ENCODE peak calls at places on chromosomes 2 and 18, in nine cellular contexts. B, O, D, V, P, I, Y, Z and S are unnamed samples.

GRCh38 chr2:52423111-52423510 is 1344.5 kb upstream of the CHAC2 start:
- DNase-seq in B (no peak), O (no peak), D (no peak), V (peak; percentile 67), P (no peak), I (no peak), Y (no peak), Z (no peak), S (no peak)

GRCh38 chr2:190277234-190278112 is 42.2 kb downstream of the HIBCH start:
- DNase-seq in B (no peak), O (no peak), D (peak; percentile 40), V (peak; percentile 74), P (peak; percentile 72), I (no peak), Y (no peak), Z (no peak), S (peak; percentile 27)

GRCh38 chr18:57791911-57792310 is 11.2 kb downstream of the ATP8B1 start:
- DNase-seq in B (no peak), O (no peak), D (no peak), V (no peak), P (no peak), I (no peak), Y (no peak), Z (no peak), S (no peak)

GRCh38 chr2:239369631-239370161 is 31.1 kb downstream of the HDAC4 start:
- DNase-seq in B (peak; percentile 71), O (peak; percentile 46), D (no peak), V (no peak), P (peak; percentile 61), I (no peak), Y (peak; percentile 95), Z (peak; percentile 75), S (no peak)

GRCh38 chr2:8882094-8882493 is 44.7 kb upstream of the KIDINS220 start:
- DNase-seq in B (no peak), O (no peak), D (no peak), V (no peak), P (peak; percentile 78), I (no peak), Y (no peak), Z (no peak), S (peak; percentile 31)

GRCh38 chr2:65366595-65367125 is 65.7 kb downstream of the SPRED2 start:
- DNase-seq in B (no peak), O (no peak), D (peak; percentile 91), V (peak; percentile 96), P (peak; percentile 63), I (peak; percentile 96), Y (no peak), Z (no peak), S (peak; percentile 55)

GRCh38 chr18:22186484-22186971 is 17.1 kb downstream of the GATA6 start:
- DNase-seq in B (no peak), O (no peak), D (peak; percentile 14), V (no peak), P (no peak), I (no peak), Y (no peak), Z (no peak), S (no peak)

GRCh38 chr2:23505984-23506380 is 121.0 kb downstream of the KLHL29 start:
- DNase-seq in B (no peak), O (no peak), D (no peak), V (peak; percentile 47), P (no peak), I (no peak), Y (no peak), Z (peak; percentile 21), S (no peak)

GRCh38 chr2:40093036-40093673 is 314.1 kb upstream of the THUMPD2 start:
- DNase-seq in B (no peak), O (no peak), D (no peak), V (peak; percentile 24), P (peak; percentile 29), I (no peak), Y (no peak), Z (no peak), S (no peak)

GRCh38 chr18:1708006-1708405 is 803.3 kb downstream of the ADCYAP1 start:
- DNase-seq in B (no peak), O (no peak), D (no peak), V (no peak), P (no peak), I (no peak), Y (no peak), Z (no peak), S (no peak)

GRCh38 chr18:55314615-55315237 is 273.3 kb downstream of the TCF4 start:
- DNase-seq in B (no peak), O (no peak), D (no peak), V (no peak), P (no peak), I (no peak), Y (no peak), Z (no peak), S (no peak)
- H3K4me3 ChIP-seq in B (no peak overlapping the region), O (no peak overlapping the region), D (no peak overlapping the region), V (no peak overlapping the region), P (no peak overlapping the region), I (no peak overlapping the region), Y (no peak overlapping the region), Z (no peak overlapping the region), S (no peak overlapping the region)

GRCh38 chr2:71071681-71072398 is 3.4 kb downstream of the NAGK start:
- DNase-seq in B (peak; percentile 82), O (peak; percentile 52), D (no peak), V (no peak), P (peak; percentile 99), I (no peak), Y (peak; percentile 89), Z (no peak), S (no peak)

GRCh38 chr2:71068218-71069035 is at the start of gene NAGK:
- DNase-seq in B (peak; percentile 99), O (peak; percentile 96), D (peak; percentile 99), V (peak; percentile 98), P (peak; percentile 100), I (peak; percentile 98), Y (peak; percentile 98), Z (peak; percentile 98), S (peak; percentile 97)

GRCh38 chr2:71067567-71068217 is 756 bp upstream of the NAGK start:
- DNase-seq in B (no peak), O (no peak), D (no peak), V (peak; percentile 10), P (peak; percentile 59), I (no peak), Y (no peak), Z (no peak), S (no peak)

GRCh38 chr2:71070294-71071025 is 2.0 kb downstream of the NAGK start:
- DNase-seq in B (no peak), O (no peak), D (no peak), V (peak; percentile 43), P (peak; percentile 74), I (peak; percentile 58), Y (no peak), Z (no peak), S (no peak)

GRCh38 chr2:71069376-71069775 is 928 bp downstream of the NAGK start:
- DNase-seq in B (no peak), O (no peak), D (no peak), V (peak; percentile 32), P (no peak), I (no peak), Y (no peak), Z (no peak), S (no peak)
- H3K4me1 ChIP-seq in B (peaks cover 81% of the 10 kb centered on the region), O (peaks cover 52% of the 10 kb centered on the region), D (peaks cover 17% of the 10 kb centered on the region), V (peaks cover 46% of the 10 kb centered on the region), P (peaks cover 78% of the 10 kb centered on the region), I (peaks cover 12% of the 10 kb centered on the region), Y (peaks cover 64% of the 10 kb centered on the region), Z (peaks cover 53% of the 10 kb centered on the region), S (peaks cover 7% of the 10 kb centered on the region)

GRCh38 chr2:230738391-230738811 is 25.8 kb downstream of the CAB39 start:
- DNase-seq in B (no peak), O (no peak), D (peak; percentile 55), V (peak; percentile 68), P (no peak), I (no peak), Y (no peak), Z (no peak), S (no peak)
- H3K4me3 ChIP-seq in B (no peak overlapping the region), O (no peak overlapping the region), D (no peak overlapping the region), V (no peak overlapping the region), P (no peak overlapping the region), I (no peak overlapping the region), Y (no peak overlapping the region), Z (no peak overlapping the region), S (no peak overlapping the region)

GRCh38 chr2:152539424-152539823 is 177.8 kb downstream of the PRPF40A start:
- DNase-seq in B (no peak), O (no peak), D (no peak), V (no peak), P (no peak), I (no peak), Y (no peak), Z (no peak), S (no peak)

GRCh38 chr2:152537252-152537651 is 180.0 kb downstream of the PRPF40A start:
- DNase-seq in B (no peak), O (no peak), D (no peak), V (no peak), P (no peak), I (no peak), Y (no peak), Z (no peak), S (no peak)

GRCh38 chr2:152532241-152532640 is 185.0 kb downstream of the PRPF40A start:
- DNase-seq in B (no peak), O (no peak), D (no peak), V (no peak), P (no peak), I (no peak), Y (no peak), Z (no peak), S (no peak)

GRCh38 chr2:152534460-152535131 is 182.7 kb downstream of the PRPF40A start:
- DNase-seq in B (no peak), O (no peak), D (no peak), V (no peak), P (no peak), I (no peak), Y (no peak), Z (no peak), S (no peak)
- H3K4me1 ChIP-seq in B (no peaks in the 10 kb centered on the region), O (no peaks in the 10 kb centered on the region), D (no peaks in the 10 kb centered on the region), V (peaks cover 20% of the 10 kb centered on the region), P (peaks cover 28% of the 10 kb centered on the region), I (peaks cover 5% of the 10 kb centered on the region), Y (no peaks in the 10 kb centered on the region), Z (no peaks in the 10 kb centered on the region), S (peaks cover 8% of the 10 kb centered on the region)

GRCh38 chr2:187550797-187551306 is 3.4 kb downstream of the TFPI start:
- DNase-seq in B (no peak), O (no peak), D (no peak), V (no peak), P (no peak), I (no peak), Y (no peak), Z (no peak), S (no peak)
- H3K4me3 ChIP-seq in B (no peak overlapping the region), O (no peak overlapping the region), D (no peak overlapping the region), V (peak overlapping the region; percentile 19), P (no peak overlapping the region), I (peak overlapping the region; percentile 30), Y (no peak overlapping the region), Z (peak overlapping the region; percentile 59), S (no peak overlapping the region)

DNA sequence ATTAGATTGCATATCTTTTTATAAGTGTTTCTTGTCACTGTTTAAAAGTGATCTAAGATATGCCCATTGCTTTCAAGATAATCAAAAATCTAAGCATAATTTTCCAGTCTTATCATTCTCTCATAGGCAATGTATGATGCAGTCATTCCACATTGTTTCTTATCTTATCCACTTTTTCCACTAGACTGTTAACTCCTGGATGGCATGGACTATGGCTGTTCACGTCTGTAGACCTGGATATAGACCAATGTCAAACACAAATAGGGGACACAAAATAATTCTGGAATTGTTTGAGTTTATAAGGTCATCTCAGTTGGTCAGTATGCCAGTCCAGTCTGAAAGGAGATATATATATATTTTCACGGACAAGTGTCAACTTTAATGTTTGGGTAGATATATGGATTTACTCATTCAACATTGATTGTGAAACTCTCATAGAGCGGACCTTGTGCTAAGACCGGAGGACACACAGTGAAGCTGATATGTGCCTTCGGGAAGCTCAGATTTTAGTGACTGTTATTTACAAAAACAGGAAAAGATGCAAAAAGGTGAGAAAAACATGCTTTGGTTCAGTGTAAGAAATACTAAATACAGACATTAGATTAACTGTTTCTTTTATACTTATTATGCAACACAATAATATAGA is 689.4 kb upstream of the SLC8A1 start:
- DNase-seq in B (no peak), O (no peak), D (no peak), V (no peak), P (no peak), I (no peak), Y (no peak), Z (no peak), S (no peak)
- H3K4me1 ChIP-seq in B (no peaks in the 10 kb centered on the region), O (no peaks in the 10 kb centered on the region), D (no peaks in the 10 kb centered on the region), V (peaks cover 8% of the 10 kb centered on the region), P (no peaks in the 10 kb centered on the region), I (no peaks in the 10 kb centered on the region), Y (no peaks in the 10 kb centered on the region), Z (no peaks in the 10 kb centered on the region), S (no peaks in the 10 kb centered on the region)